ENCODE peak calls at places on chromosome 2, in eight cellular contexts. One of them, this sample, is unnamed.

GRCh38 chr2:44100351-44100750 is 68.3 kb upstream of the PPM1B start:
- DNase-seq in activated CD8-positive, alpha-beta memory T cell treated with anti-CD3 and anti-CD28 coated beads for 48 hours: no peak
- DNase-seq in fibroblast of pulmonary artery: peak; percentile 96
- DNase-seq in skeletal muscle cell: peak; percentile 83
- DNase-seq in NCI-H1092: no peak
- DNase-seq in cardiac muscle cell: peak; percentile 97
- DNase-seq in stimulated activated CD4-positive, alpha-beta T cell treated with anti-CD3 and anti-CD28 coated beads, TNF-alpha, amount 100 ng/mL, for 1 hour: no peak
- DNase-seq in Daoy: peak; percentile 72
- DNase-seq in this sample: peak; percentile 98

GRCh38 chr2:66889632-66889882 is 454.6 kb downstream of the MEIS1 start:
- DNase-seq in activated CD8-positive, alpha-beta memory T cell treated with anti-CD3 and anti-CD28 coated beads for 48 hours: no peak
- DNase-seq in fibroblast of pulmonary artery: no peak
- DNase-seq in skeletal muscle cell: no peak
- DNase-seq in NCI-H1092: no peak
- DNase-seq in cardiac muscle cell: no peak
- DNase-seq in stimulated activated CD4-positive, alpha-beta T cell treated with anti-CD3 and anti-CD28 coated beads, TNF-alpha, amount 100 ng/mL, for 1 hour: no peak
- DNase-seq in Daoy: peak; percentile 16
- DNase-seq in this sample: no peak

GRCh38 chr2:74502720-74503505 is 3.5 kb upstream of the LBX2 start:
- DNase-seq in activated CD8-positive, alpha-beta memory T cell treated with anti-CD3 and anti-CD28 coated beads for 48 hours: no peak
- DNase-seq in fibroblast of pulmonary artery: peak; percentile 89
- DNase-seq in skeletal muscle cell: peak; percentile 35
- DNase-seq in NCI-H1092: no peak
- DNase-seq in cardiac muscle cell: peak; percentile 93
- DNase-seq in stimulated activated CD4-positive, alpha-beta T cell treated with anti-CD3 and anti-CD28 coated beads, TNF-alpha, amount 100 ng/mL, for 1 hour: no peak
- DNase-seq in Daoy: peak; percentile 87
- DNase-seq in this sample: peak; percentile 34

GRCh38 chr2:59025157-59025757 is 784.1 kb upstream of the FANCL start:
- DNase-seq in activated CD8-positive, alpha-beta memory T cell treated with anti-CD3 and anti-CD28 coated beads for 48 hours: peak; percentile 11
- DNase-seq in fibroblast of pulmonary artery: peak; percentile 56
- DNase-seq in skeletal muscle cell: no peak
- DNase-seq in NCI-H1092: no peak
- DNase-seq in cardiac muscle cell: peak; percentile 51
- DNase-seq in stimulated activated CD4-positive, alpha-beta T cell treated with anti-CD3 and anti-CD28 coated beads, TNF-alpha, amount 100 ng/mL, for 1 hour: no peak
- DNase-seq in Daoy: peak; percentile 65
- DNase-seq in this sample: no peak

GRCh38 chr2:3179208-3179607 is 198.4 kb downstream of the EIPR1 start:
- DNase-seq in activated CD8-positive, alpha-beta memory T cell treated with anti-CD3 and anti-CD28 coated beads for 48 hours: no peak
- DNase-seq in fibroblast of pulmonary artery: no peak
- DNase-seq in skeletal muscle cell: no peak
- DNase-seq in NCI-H1092: no peak
- DNase-seq in cardiac muscle cell: no peak
- DNase-seq in stimulated activated CD4-positive, alpha-beta T cell treated with anti-CD3 and anti-CD28 coated beads, TNF-alpha, amount 100 ng/mL, for 1 hour: no peak
- DNase-seq in Daoy: no peak
- DNase-seq in this sample: no peak

GRCh38 chr2:96503637-96504243 is 1.4 kb downstream of the NEURL3 start:
- DNase-seq in activated CD8-positive, alpha-beta memory T cell treated with anti-CD3 and anti-CD28 coated beads for 48 hours: no peak
- DNase-seq in fibroblast of pulmonary artery: no peak
- DNase-seq in skeletal muscle cell: no peak
- DNase-seq in NCI-H1092: no peak
- DNase-seq in cardiac muscle cell: no peak
- DNase-seq in stimulated activated CD4-positive, alpha-beta T cell treated with anti-CD3 and anti-CD28 coated beads, TNF-alpha, amount 100 ng/mL, for 1 hour: no peak
- DNase-seq in Daoy: no peak
- DNase-seq in this sample: no peak

GRCh38 chr2:85179541-85179940 is 46.3 kb downstream of the TCF7L1 start:
- DNase-seq in activated CD8-positive, alpha-beta memory T cell treated with anti-CD3 and anti-CD28 coated beads for 48 hours: no peak
- DNase-seq in fibroblast of pulmonary artery: no peak
- DNase-seq in skeletal muscle cell: no peak
- DNase-seq in NCI-H1092: no peak
- DNase-seq in cardiac muscle cell: no peak
- DNase-seq in stimulated activated CD4-positive, alpha-beta T cell treated with anti-CD3 and anti-CD28 coated beads, TNF-alpha, amount 100 ng/mL, for 1 hour: no peak
- DNase-seq in Daoy: no peak
- DNase-seq in this sample: no peak

GRCh38 chr2:32061973-32062861 is 1.1 kb upstream of the SPAST start:
- DNase-seq in activated CD8-positive, alpha-beta memory T cell treated with anti-CD3 and anti-CD28 coated beads for 48 hours: peak; percentile 2
- DNase-seq in fibroblast of pulmonary artery: peak; percentile 73
- DNase-seq in skeletal muscle cell: peak; percentile 38
- DNase-seq in NCI-H1092: peak; percentile 59
- DNase-seq in cardiac muscle cell: peak; percentile 83
- DNase-seq in stimulated activated CD4-positive, alpha-beta T cell treated with anti-CD3 and anti-CD28 coated beads, TNF-alpha, amount 100 ng/mL, for 1 hour: no peak
- DNase-seq in Daoy: peak; percentile 71
- DNase-seq in this sample: peak; percentile 16

GRCh38 chr2:101330253-101330921 is 21.9 kb upstream of the RNF149 start:
- DNase-seq in activated CD8-positive, alpha-beta memory T cell treated with anti-CD3 and anti-CD28 coated beads for 48 hours: no peak
- DNase-seq in fibroblast of pulmonary artery: peak; percentile 35
- DNase-seq in skeletal muscle cell: no peak
- DNase-seq in NCI-H1092: no peak
- DNase-seq in cardiac muscle cell: peak; percentile 49
- DNase-seq in stimulated activated CD4-positive, alpha-beta T cell treated with anti-CD3 and anti-CD28 coated beads, TNF-alpha, amount 100 ng/mL, for 1 hour: no peak
- DNase-seq in Daoy: no peak
- DNase-seq in this sample: no peak

GRCh38 chr2:71788601-71789240 is 335.4 kb downstream of the DYSF start:
- DNase-seq in activated CD8-positive, alpha-beta memory T cell treated with anti-CD3 and anti-CD28 coated beads for 48 hours: no peak
- DNase-seq in fibroblast of pulmonary artery: no peak
- DNase-seq in skeletal muscle cell: no peak
- DNase-seq in NCI-H1092: no peak
- DNase-seq in cardiac muscle cell: no peak
- DNase-seq in stimulated activated CD4-positive, alpha-beta T cell treated with anti-CD3 and anti-CD28 coated beads, TNF-alpha, amount 100 ng/mL, for 1 hour: no peak
- DNase-seq in Daoy: no peak
- DNase-seq in this sample: no peak

GRCh38 chr2:36561223-36561944 is 36.6 kb downstream of the FEZ2 start:
- DNase-seq in activated CD8-positive, alpha-beta memory T cell treated with anti-CD3 and anti-CD28 coated beads for 48 hours: no peak
- DNase-seq in fibroblast of pulmonary artery: peak; percentile 92
- DNase-seq in skeletal muscle cell: peak; percentile 65
- DNase-seq in NCI-H1092: no peak
- DNase-seq in cardiac muscle cell: peak; percentile 89
- DNase-seq in stimulated activated CD4-positive, alpha-beta T cell treated with anti-CD3 and anti-CD28 coated beads, TNF-alpha, amount 100 ng/mL, for 1 hour: no peak
- DNase-seq in Daoy: peak; percentile 93
- DNase-seq in this sample: peak; percentile 49

GRCh38 chr2:149715005-149715592 is 127.5 kb upstream of the MMADHC start:
- DNase-seq in activated CD8-positive, alpha-beta memory T cell treated with anti-CD3 and anti-CD28 coated beads for 48 hours: no peak
- DNase-seq in fibroblast of pulmonary artery: peak; percentile 78
- DNase-seq in skeletal muscle cell: no peak
- DNase-seq in NCI-H1092: no peak
- DNase-seq in cardiac muscle cell: peak; percentile 72
- DNase-seq in stimulated activated CD4-positive, alpha-beta T cell treated with anti-CD3 and anti-CD28 coated beads, TNF-alpha, amount 100 ng/mL, for 1 hour: no peak
- DNase-seq in Daoy: peak; percentile 43
- DNase-seq in this sample: peak; percentile 35

GRCh38 chr2:116668691-116669090 is 1145.8 kb upstream of the DDX18 start:
- DNase-seq in activated CD8-positive, alpha-beta memory T cell treated with anti-CD3 and anti-CD28 coated beads for 48 hours: no peak
- DNase-seq in fibroblast of pulmonary artery: no peak
- DNase-seq in skeletal muscle cell: no peak
- DNase-seq in NCI-H1092: no peak
- DNase-seq in cardiac muscle cell: no peak
- DNase-seq in stimulated activated CD4-positive, alpha-beta T cell treated with anti-CD3 and anti-CD28 coated beads, TNF-alpha, amount 100 ng/mL, for 1 hour: no peak
- DNase-seq in Daoy: no peak
- DNase-seq in this sample: no peak

GRCh38 chr2:24831736-24832421 is 38.7 kb downstream of the CENPO start:
- DNase-seq in activated CD8-positive, alpha-beta memory T cell treated with anti-CD3 and anti-CD28 coated beads for 48 hours: no peak
- DNase-seq in fibroblast of pulmonary artery: no peak
- DNase-seq in skeletal muscle cell: no peak
- DNase-seq in NCI-H1092: no peak
- DNase-seq in cardiac muscle cell: no peak
- DNase-seq in stimulated activated CD4-positive, alpha-beta T cell treated with anti-CD3 and anti-CD28 coated beads, TNF-alpha, amount 100 ng/mL, for 1 hour: no peak
- DNase-seq in Daoy: no peak
- DNase-seq in this sample: no peak